ENCODE peak calls at places on chromosomes 1 and 21, in nine cellular contexts. One of them, this sample, is unnamed.

GRCh38 chr1:177975588-177976495 is 6.0 kb upstream of the SEC16B start:
- DNase-seq in GM23248: peak
- DNase-seq in A673: no peak
- DNase-seq in natural killer cell: no peak
- DNase-seq in upper lobe of right lung: no peak
- DNase-seq in CD8-positive, alpha-beta T cell: no peak
- DNase-seq in lower leg skin: no peak
- DNase-seq in astrocyte of the spinal cord: peak
- DNase-seq in A172: peak
- DNase-seq in this sample: peak

GRCh38 chr1:17198476-17199258 is 6.3 kb upstream of the PADI1 start:
- DNase-seq in upper lobe of right lung: peak
- DNase-seq in A172: peak
- DNase-seq in lower leg skin: no peak
- DNase-seq in natural killer cell: no peak
- DNase-seq in A673: no peak
- DNase-seq in astrocyte of the spinal cord: peak
- DNase-seq in GM23248: no peak
- DNase-seq in CD8-positive, alpha-beta T cell: no peak
- DNase-seq in this sample: no peak

GRCh38 chr1:6325482-6325881 is 64.6 kb upstream of the GPR153 start:
- DNase-seq in natural killer cell: no peak
- DNase-seq in CD8-positive, alpha-beta T cell: no peak
- DNase-seq in upper lobe of right lung: no peak
- DNase-seq in lower leg skin: peak
- DNase-seq in astrocyte of the spinal cord: no peak
- DNase-seq in GM23248: no peak
- DNase-seq in A673: no peak
- DNase-seq in A172: no peak
- DNase-seq in this sample: no peak

GRCh38 chr21:44926364-44927101 is 5.8 kb upstream of the ITGB2 start:
- DNase-seq in upper lobe of right lung: no peak
- DNase-seq in A172: no peak
- DNase-seq in GM23248: peak
- DNase-seq in lower leg skin: no peak
- DNase-seq in CD8-positive, alpha-beta T cell: peak
- DNase-seq in astrocyte of the spinal cord: no peak
- DNase-seq in A673: no peak
- DNase-seq in natural killer cell: no peak
- DNase-seq in this sample: no peak

GRCh38 chr1:212529211-212529731 is 79.3 kb upstream of the ATF3 start:
- DNase-seq in upper lobe of right lung: no peak
- DNase-seq in astrocyte of the spinal cord: peak
- DNase-seq in A673: no peak
- DNase-seq in CD8-positive, alpha-beta T cell: no peak
- DNase-seq in natural killer cell: no peak
- DNase-seq in A172: peak
- DNase-seq in lower leg skin: no peak
- DNase-seq in GM23248: peak
- DNase-seq in this sample: no peak

GRCh38 chr1:154497026-154497806 is 4.8 kb upstream of the TDRD10 start:
- DNase-seq in A172: no peak
- DNase-seq in astrocyte of the spinal cord: no peak
- DNase-seq in upper lobe of right lung: no peak
- DNase-seq in CD8-positive, alpha-beta T cell: no peak
- DNase-seq in A673: no peak
- DNase-seq in lower leg skin: no peak
- DNase-seq in natural killer cell: no peak
- DNase-seq in GM23248: no peak
- DNase-seq in this sample: peak

GRCh38 chr1:62070384-62071011 is 124.2 kb upstream of the L1TD1 start:
- DNase-seq in GM23248: peak
- DNase-seq in A673: peak
- DNase-seq in upper lobe of right lung: no peak
- DNase-seq in CD8-positive, alpha-beta T cell: no peak
- DNase-seq in lower leg skin: no peak
- DNase-seq in A172: no peak
- DNase-seq in astrocyte of the spinal cord: peak
- DNase-seq in natural killer cell: no peak
- DNase-seq in this sample: peak

GRCh38 chr1:15660151-15660550 is 24.0 kb upstream of the PLEKHM2 start:
- DNase-seq in CD8-positive, alpha-beta T cell: no peak
- DNase-seq in astrocyte of the spinal cord: no peak
- DNase-seq in A673: no peak
- DNase-seq in A172: no peak
- DNase-seq in upper lobe of right lung: no peak
- DNase-seq in natural killer cell: no peak
- DNase-seq in lower leg skin: no peak
- DNase-seq in GM23248: no peak
- DNase-seq in this sample: no peak

GRCh38 chr1:205913451-205914204 is 29.6 kb downstream of the SLC26A9 start:
- DNase-seq in natural killer cell: no peak
- DNase-seq in upper lobe of right lung: peak
- DNase-seq in lower leg skin: no peak
- DNase-seq in A172: peak
- DNase-seq in astrocyte of the spinal cord: no peak
- DNase-seq in A673: peak
- DNase-seq in CD8-positive, alpha-beta T cell: no peak
- DNase-seq in GM23248: peak
- DNase-seq in this sample: peak

GRCh38 chr1:40315795-40316594 is 1.1 kb downstream of the COL9A2 start:
- DNase-seq in GM23248: peak
- DNase-seq in upper lobe of right lung: no peak
- DNase-seq in lower leg skin: no peak
- DNase-seq in CD8-positive, alpha-beta T cell: no peak
- DNase-seq in astrocyte of the spinal cord: no peak
- DNase-seq in A673: peak
- DNase-seq in natural killer cell: peak
- DNase-seq in A172: no peak
- DNase-seq in this sample: no peak

GRCh38 chr1:15852036-15852827 is 4.7 kb downstream of the SPEN start:
- DNase-seq in A172: no peak
- DNase-seq in GM23248: peak
- DNase-seq in astrocyte of the spinal cord: peak
- DNase-seq in natural killer cell: no peak
- DNase-seq in CD8-positive, alpha-beta T cell: no peak
- DNase-seq in upper lobe of right lung: no peak
- DNase-seq in lower leg skin: no peak
- DNase-seq in A673: no peak
- DNase-seq in this sample: no peak

GRCh38 chr21:34826818-34827217 is 158.0 kb downstream of the CLIC6 start:
- DNase-seq in lower leg skin: no peak
- DNase-seq in astrocyte of the spinal cord: no peak
- DNase-seq in A172: no peak
- DNase-seq in CD8-positive, alpha-beta T cell: no peak
- DNase-seq in natural killer cell: no peak
- DNase-seq in GM23248: no peak
- DNase-seq in A673: no peak
- DNase-seq in upper lobe of right lung: no peak
- DNase-seq in this sample: no peak

GRCh38 chr1:24114753-24115152 is 2.8 kb upstream of the MYOM3 start:
- DNase-seq in upper lobe of right lung: no peak
- DNase-seq in astrocyte of the spinal cord: no peak
- DNase-seq in GM23248: no peak
- DNase-seq in CD8-positive, alpha-beta T cell: no peak
- DNase-seq in natural killer cell: no peak
- DNase-seq in lower leg skin: no peak
- DNase-seq in A172: no peak
- DNase-seq in A673: no peak
- DNase-seq in this sample: no peak

GRCh38 chr1:38009088-38009840 is 3.3 kb upstream of the UTP11 start:
- DNase-seq in GM23248: peak
- DNase-seq in upper lobe of right lung: peak
- DNase-seq in A673: peak
- DNase-seq in natural killer cell: peak
- DNase-seq in lower leg skin: no peak
- DNase-seq in A172: peak
- DNase-seq in CD8-positive, alpha-beta T cell: peak
- DNase-seq in astrocyte of the spinal cord: peak
- DNase-seq in this sample: peak

GRCh38 chr1:19765623-19766022 is 34.1 kb downstream of the TMCO4 start:
- DNase-seq in astrocyte of the spinal cord: peak
- DNase-seq in natural killer cell: no peak
- DNase-seq in lower leg skin: no peak
- DNase-seq in GM23248: peak
- DNase-seq in CD8-positive, alpha-beta T cell: no peak
- DNase-seq in A172: peak
- DNase-seq in A673: peak
- DNase-seq in upper lobe of right lung: no peak
- DNase-seq in this sample: peak

GRCh38 chr1:111467805-111468716 is 5.7 kb upstream of the C1orf162 start:
- DNase-seq in GM23248: no peak
- DNase-seq in A172: no peak
- DNase-seq in astrocyte of the spinal cord: no peak
- DNase-seq in CD8-positive, alpha-beta T cell: no peak
- DNase-seq in upper lobe of right lung: no peak
- DNase-seq in natural killer cell: no peak
- DNase-seq in A673: no peak
- DNase-seq in lower leg skin: no peak
- DNase-seq in this sample: no peak

GRCh38 chr1:27643626-27644368 is 8.8 kb upstream of the FGR start:
- DNase-seq in A673: peak
- DNase-seq in upper lobe of right lung: no peak
- DNase-seq in A172: no peak
- DNase-seq in natural killer cell: peak
- DNase-seq in CD8-positive, alpha-beta T cell: peak
- DNase-seq in GM23248: peak
- DNase-seq in astrocyte of the spinal cord: peak
- DNase-seq in lower leg skin: no peak
- DNase-seq in this sample: peak

GRCh38 chr1:210608766-210609165 is 280.1 kb downstream of the HHAT start:
- DNase-seq in GM23248: no peak
- DNase-seq in CD8-positive, alpha-beta T cell: no peak
- DNase-seq in lower leg skin: no peak
- DNase-seq in natural killer cell: no peak
- DNase-seq in astrocyte of the spinal cord: no peak
- DNase-seq in upper lobe of right lung: no peak
- DNase-seq in A172: no peak
- DNase-seq in A673: no peak
- DNase-seq in this sample: no peak

GRCh38 chr1:56578963-56579875 is at the start of gene PLPP3:
- DNase-seq in A172: peak
- DNase-seq in lower leg skin: peak
- DNase-seq in CD8-positive, alpha-beta T cell: no peak
- DNase-seq in GM23248: peak
- DNase-seq in A673: peak
- DNase-seq in astrocyte of the spinal cord: peak
- DNase-seq in upper lobe of right lung: peak
- DNase-seq in natural killer cell: no peak
- DNase-seq in this sample: peak

GRCh38 chr1:227559499-227559898 is 3.9 kb upstream of the ZNF678 start:
- DNase-seq in A172: no peak
- DNase-seq in astrocyte of the spinal cord: no peak
- DNase-seq in natural killer cell: no peak
- DNase-seq in GM23248: no peak
- DNase-seq in lower leg skin: no peak
- DNase-seq in upper lobe of right lung: no peak
- DNase-seq in CD8-positive, alpha-beta T cell: no peak
- DNase-seq in A673: no peak
- DNase-seq in this sample: no peak

GRCh38 chr1:202998836-202999750 is 8.1 kb upstream of the TMEM183A start:
- DNase-seq in CD8-positive, alpha-beta T cell: peak
- DNase-seq in A673: peak
- DNase-seq in natural killer cell: peak
- DNase-seq in GM23248: peak
- DNase-seq in lower leg skin: peak
- DNase-seq in astrocyte of the spinal cord: peak
- DNase-seq in A172: peak
- DNase-seq in upper lobe of right lung: no peak
- DNase-seq in this sample: peak

GRCh38 chr1:155043259-155043658 is 7.9 kb upstream of the ADAM15 start:
- DNase-seq in lower leg skin: no peak
- DNase-seq in A673: no peak
- DNase-seq in CD8-positive, alpha-beta T cell: no peak
- DNase-seq in natural killer cell: no peak
- DNase-seq in A172: no peak
- DNase-seq in GM23248: no peak
- DNase-seq in upper lobe of right lung: no peak
- DNase-seq in astrocyte of the spinal cord: no peak
- DNase-seq in this sample: no peak

GRCh38 chr1:64470670-64471217 is 815 bp downstream of the CACHD1 start:
- DNase-seq in GM23248: peak
- DNase-seq in natural killer cell: no peak
- DNase-seq in astrocyte of the spinal cord: peak
- DNase-seq in A172: no peak
- DNase-seq in A673: no peak
- DNase-seq in lower leg skin: no peak
- DNase-seq in CD8-positive, alpha-beta T cell: no peak
- DNase-seq in upper lobe of right lung: peak
- DNase-seq in this sample: peak

GRCh38 chr1:9080704-9081291 is 11.4 kb upstream of the SLC2A5 start:
- DNase-seq in A673: no peak
- DNase-seq in lower leg skin: no peak
- DNase-seq in GM23248: no peak
- DNase-seq in natural killer cell: no peak
- DNase-seq in CD8-positive, alpha-beta T cell: no peak
- DNase-seq in upper lobe of right lung: no peak
- DNase-seq in astrocyte of the spinal cord: peak
- DNase-seq in A172: peak
- DNase-seq in this sample: no peak

GRCh38 chr1:92972413-92973129 is 11.3 kb upstream of the DIPK1A start:
- DNase-seq in lower leg skin: no peak
- DNase-seq in A673: peak
- DNase-seq in CD8-positive, alpha-beta T cell: no peak
- DNase-seq in astrocyte of the spinal cord: no peak
- DNase-seq in upper lobe of right lung: no peak
- DNase-seq in natural killer cell: no peak
- DNase-seq in GM23248: no peak
- DNase-seq in A172: no peak
- DNase-seq in this sample: no peak

GRCh38 chr1:236575523-236575922 is 28.8 kb downstream of the HEATR1 start:
- DNase-seq in GM23248: peak
- DNase-seq in upper lobe of right lung: no peak
- DNase-seq in lower leg skin: no peak
- DNase-seq in astrocyte of the spinal cord: no peak
- DNase-seq in A172: no peak
- DNase-seq in natural killer cell: no peak
- DNase-seq in A673: no peak
- DNase-seq in CD8-positive, alpha-beta T cell: no peak
- DNase-seq in this sample: peak

GRCh38 chr1:214718724-214719123 is 115.7 kb downstream of the CENPF start:
- DNase-seq in CD8-positive, alpha-beta T cell: no peak
- DNase-seq in natural killer cell: no peak
- DNase-seq in GM23248: peak
- DNase-seq in A172: no peak
- DNase-seq in astrocyte of the spinal cord: peak
- DNase-seq in upper lobe of right lung: no peak
- DNase-seq in lower leg skin: no peak
- DNase-seq in A673: no peak
- DNase-seq in this sample: peak

GRCh38 chr1:183185941-183186490 is at the start of gene LAMC2:
- DNase-seq in GM23248: no peak
- DNase-seq in A172: peak
- DNase-seq in lower leg skin: peak
- DNase-seq in natural killer cell: no peak
- DNase-seq in upper lobe of right lung: peak
- DNase-seq in CD8-positive, alpha-beta T cell: peak
- DNase-seq in A673: no peak
- DNase-seq in astrocyte of the spinal cord: peak
- DNase-seq in this sample: no peak

GRCh38 chr1:162835157-162835899 is 25.6 kb downstream of the CCDC190 start:
- DNase-seq in astrocyte of the spinal cord: no peak
- DNase-seq in CD8-positive, alpha-beta T cell: no peak
- DNase-seq in lower leg skin: no peak
- DNase-seq in upper lobe of right lung: no peak
- DNase-seq in A172: no peak
- DNase-seq in A673: no peak
- DNase-seq in GM23248: no peak
- DNase-seq in natural killer cell: no peak
- DNase-seq in this sample: peak

GRCh38 chr1:51316113-51316763 is 14.1 kb downstream of the TTC39A start:
- DNase-seq in lower leg skin: no peak
- DNase-seq in natural killer cell: no peak
- DNase-seq in astrocyte of the spinal cord: no peak
- DNase-seq in CD8-positive, alpha-beta T cell: no peak
- DNase-seq in upper lobe of right lung: peak
- DNase-seq in A172: no peak
- DNase-seq in GM23248: no peak
- DNase-seq in A673: no peak
- DNase-seq in this sample: no peak

GRCh38 chr21:46618738-46619369 is 14.0 kb upstream of the S100B start:
- DNase-seq in lower leg skin: no peak
- DNase-seq in upper lobe of right lung: no peak
- DNase-seq in CD8-positive, alpha-beta T cell: no peak
- DNase-seq in natural killer cell: no peak
- DNase-seq in A673: no peak
- DNase-seq in GM23248: peak
- DNase-seq in A172: no peak
- DNase-seq in astrocyte of the spinal cord: no peak
- DNase-seq in this sample: no peak